ENCODE peak calls at places on chromosomes 4 and X, in ten cellular contexts. One of them, this sample, is unnamed.

GRCh38 chrX:1392376-1393130 is 640 bp upstream of the SLC25A6 start:
- DNase-seq in psoas muscle: no peak
- DNase-seq in AG09309: peak; percentile 14
- DNase-seq in tibial nerve: peak; percentile 52
- DNase-seq in foreskin fibroblast: peak; percentile 77
- DNase-seq in left lung: peak; percentile 91
- DNase-seq in hepatocyte: peak; percentile 87
- DNase-seq in ovary: peak; percentile 81
- DNase-seq in HepG2: no peak
- DNase-seq in IMR-90: peak; percentile 52
- DNase-seq in this sample: peak; percentile 27

GRCh38 chrX:39956803-39957394 is 140.9 kb downstream of the BCOR start:
- DNase-seq in psoas muscle: no peak
- DNase-seq in AG09309: no peak
- DNase-seq in tibial nerve: no peak
- DNase-seq in foreskin fibroblast: no peak
- DNase-seq in left lung: no peak
- DNase-seq in hepatocyte: no peak
- DNase-seq in ovary: no peak
- DNase-seq in HepG2: peak; percentile 28
- DNase-seq in IMR-90: no peak
- DNase-seq in this sample: no peak

GRCh38 chr4:121696140-121696640 is 590 bp downstream of the ANXA5 start:
- DNase-seq in psoas muscle: peak; percentile 78
- DNase-seq in AG09309: peak; percentile 71
- DNase-seq in tibial nerve: peak; percentile 79
- DNase-seq in foreskin fibroblast: peak; percentile 94
- DNase-seq in left lung: peak; percentile 94
- DNase-seq in hepatocyte: peak; percentile 78
- DNase-seq in ovary: peak; percentile 90
- DNase-seq in HepG2: peak; percentile 39
- DNase-seq in IMR-90: peak; percentile 85
- DNase-seq in this sample: peak; percentile 34

GRCh38 chrX:70049406-70049805 is 332 bp downstream of the AWAT2 start:
- DNase-seq in psoas muscle: no peak
- DNase-seq in AG09309: no peak
- DNase-seq in tibial nerve: no peak
- DNase-seq in foreskin fibroblast: no peak
- DNase-seq in left lung: no peak
- DNase-seq in hepatocyte: no peak
- DNase-seq in ovary: no peak
- DNase-seq in HepG2: no peak
- DNase-seq in IMR-90: no peak
- DNase-seq in this sample: no peak

GRCh38 chrX:100747090-100747489 is 15.2 kb upstream of the SYTL4 start:
- DNase-seq in psoas muscle: no peak
- DNase-seq in AG09309: no peak
- DNase-seq in tibial nerve: no peak
- DNase-seq in foreskin fibroblast: peak; percentile 17
- DNase-seq in left lung: no peak
- DNase-seq in hepatocyte: no peak
- DNase-seq in ovary: peak; percentile 34
- DNase-seq in HepG2: no peak
- DNase-seq in IMR-90: no peak
- DNase-seq in this sample: no peak

GRCh38 chr4:103268746-103269145 is 70.6 kb upstream of the CENPE start:
- DNase-seq in psoas muscle: no peak
- DNase-seq in AG09309: no peak
- DNase-seq in tibial nerve: no peak
- DNase-seq in foreskin fibroblast: no peak
- DNase-seq in left lung: no peak
- DNase-seq in hepatocyte: no peak
- DNase-seq in ovary: no peak
- DNase-seq in HepG2: no peak
- DNase-seq in IMR-90: no peak
- DNase-seq in this sample: no peak

GRCh38 chr4:106868381-106869035 is 167.6 kb downstream of the DKK2 start:
- DNase-seq in psoas muscle: no peak
- DNase-seq in AG09309: no peak
- DNase-seq in tibial nerve: no peak
- DNase-seq in foreskin fibroblast: peak; percentile 72
- DNase-seq in left lung: no peak
- DNase-seq in hepatocyte: no peak
- DNase-seq in ovary: no peak
- DNase-seq in HepG2: no peak
- DNase-seq in IMR-90: no peak
- DNase-seq in this sample: peak; percentile 43

GRCh38 chr4:19982556-19982955 is 269.1 kb upstream of the SLIT2 start:
- DNase-seq in psoas muscle: no peak
- DNase-seq in AG09309: peak; percentile 21
- DNase-seq in tibial nerve: no peak
- DNase-seq in foreskin fibroblast: peak; percentile 83
- DNase-seq in left lung: no peak
- DNase-seq in hepatocyte: no peak
- DNase-seq in ovary: no peak
- DNase-seq in HepG2: no peak
- DNase-seq in IMR-90: peak; percentile 89
- DNase-seq in this sample: no peak

GRCh38 chr4:81409836-81410235 is 61.9 kb downstream of the RASGEF1B start:
- DNase-seq in psoas muscle: no peak
- DNase-seq in AG09309: no peak
- DNase-seq in tibial nerve: no peak
- DNase-seq in foreskin fibroblast: no peak
- DNase-seq in left lung: no peak
- DNase-seq in hepatocyte: no peak
- DNase-seq in ovary: no peak
- DNase-seq in HepG2: no peak
- DNase-seq in IMR-90: no peak
- DNase-seq in this sample: no peak

GRCh38 chrX:23662853-23663252 is 4.4 kb upstream of the PRDX4 start:
- DNase-seq in psoas muscle: no peak
- DNase-seq in AG09309: peak; percentile 47
- DNase-seq in tibial nerve: no peak
- DNase-seq in foreskin fibroblast: peak; percentile 58
- DNase-seq in left lung: no peak
- DNase-seq in hepatocyte: no peak
- DNase-seq in ovary: no peak
- DNase-seq in HepG2: no peak
- DNase-seq in IMR-90: peak; percentile 86
- DNase-seq in this sample: no peak

DNA sequence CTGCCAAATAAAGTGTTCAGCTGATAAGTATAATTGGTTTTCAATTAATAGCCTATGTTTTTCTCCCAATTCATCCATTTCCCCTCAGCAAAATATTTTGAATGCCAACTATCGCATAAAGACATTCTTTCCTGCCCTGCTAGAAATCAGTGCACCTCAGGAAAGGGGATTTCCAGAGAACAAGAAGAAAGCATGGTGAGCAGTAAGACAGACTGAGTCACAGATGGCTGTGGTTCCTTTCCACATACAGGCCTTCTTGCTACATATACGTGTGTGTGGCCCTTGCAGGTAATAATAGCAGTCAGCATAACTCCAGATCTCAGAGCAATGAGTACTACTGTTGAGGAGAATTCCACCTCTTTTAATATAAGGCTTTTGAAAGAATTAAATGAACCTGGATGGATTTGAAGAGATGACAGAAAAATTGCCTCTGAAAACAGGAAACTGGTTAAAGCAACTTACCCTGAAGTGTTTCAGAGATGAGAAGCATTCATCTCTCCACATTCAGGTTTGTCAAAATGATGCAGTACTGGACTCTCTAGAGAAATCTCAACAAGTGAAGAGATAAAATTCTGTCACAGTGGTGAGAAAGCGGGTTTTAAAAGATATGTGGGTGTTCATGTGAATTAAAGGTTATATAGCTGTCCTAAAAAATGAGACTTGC is 13.6 kb downstream of the GASK1B start:
- DNase-seq in psoas muscle: no peak
- DNase-seq in AG09309: no peak
- DNase-seq in tibial nerve: no peak
- DNase-seq in foreskin fibroblast: peak; percentile 59
- DNase-seq in left lung: no peak
- DNase-seq in hepatocyte: peak; percentile 36
- DNase-seq in ovary: no peak
- DNase-seq in HepG2: no peak
- DNase-seq in IMR-90: peak; percentile 87
- DNase-seq in this sample: peak; percentile 49
- H3K4me3 ChIP-seq in psoas muscle: no peak overlapping the region
- H3K4me3 ChIP-seq in AG09309: no peak overlapping the region
- H3K4me3 ChIP-seq in tibial nerve: no peak overlapping the region
- H3K4me3 ChIP-seq in foreskin fibroblast: no peak overlapping the region
- H3K4me3 ChIP-seq in left lung: no peak overlapping the region
- H3K4me3 ChIP-seq in hepatocyte: no peak overlapping the region
- H3K4me3 ChIP-seq in ovary: no peak overlapping the region
- H3K4me3 ChIP-seq in HepG2: no peak overlapping the region
- H3K4me3 ChIP-seq in IMR-90: no peak overlapping the region
- H3K4me3 ChIP-seq in this sample: no peak overlapping the region

GRCh38 chrX:136336623-136337022 is 35.9 kb downstream of the ADGRG4 start:
- DNase-seq in psoas muscle: no peak
- DNase-seq in AG09309: no peak
- DNase-seq in tibial nerve: no peak
- DNase-seq in foreskin fibroblast: peak; percentile 9
- DNase-seq in left lung: no peak
- DNase-seq in hepatocyte: no peak
- DNase-seq in ovary: no peak
- DNase-seq in HepG2: no peak
- DNase-seq in IMR-90: no peak
- DNase-seq in this sample: no peak
- TF ChIP-seq CTCF in psoas muscle: peak; percentile 35
- TF ChIP-seq CTCF in AG09309: peak; percentile 24
- TF ChIP-seq CTCF in tibial nerve: peak; percentile 11
- TF ChIP-seq CTCF in foreskin fibroblast: no peak
- TF ChIP-seq CTCF in left lung: no peak
- TF ChIP-seq CTCF in hepatocyte: peak; percentile 3
- TF ChIP-seq CTCF in ovary: no peak
- TF ChIP-seq CTCF in HepG2: no peak
- TF ChIP-seq CTCF in IMR-90: peak; percentile 24
- TF ChIP-seq CTCF in this sample: peak; percentile 9

DNA sequence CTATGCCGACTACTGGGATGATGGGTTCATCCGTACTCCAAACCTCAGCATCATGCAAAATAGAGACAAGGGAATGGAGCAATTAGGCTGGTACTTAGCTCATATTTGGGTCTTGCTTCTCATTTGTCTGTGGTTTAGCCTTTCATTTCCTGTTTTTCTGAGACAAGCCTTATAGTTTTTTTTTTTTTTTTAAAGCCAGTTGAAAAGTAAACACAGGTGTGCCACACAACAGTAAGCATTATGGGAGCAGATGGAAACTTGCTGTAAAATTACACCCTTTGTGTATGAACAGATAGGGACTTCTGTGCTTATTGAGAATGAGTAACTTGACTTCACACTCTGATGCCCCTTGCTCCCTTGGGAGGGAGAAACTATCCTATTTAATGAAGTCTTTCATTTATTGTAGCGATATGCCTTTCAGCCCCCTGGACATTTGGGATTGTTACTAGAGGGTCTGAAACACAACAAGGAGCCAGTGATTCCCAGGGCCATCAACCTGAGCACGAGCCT is 13.7 kb downstream of the RASSF6 start:
- DNase-seq in psoas muscle: no peak
- DNase-seq in AG09309: no peak
- DNase-seq in tibial nerve: no peak
- DNase-seq in foreskin fibroblast: no peak
- DNase-seq in left lung: no peak
- DNase-seq in hepatocyte: peak; percentile 23
- DNase-seq in ovary: no peak
- DNase-seq in HepG2: no peak
- DNase-seq in IMR-90: no peak
- DNase-seq in this sample: no peak
- H3K4me3 ChIP-seq in psoas muscle: no peak overlapping the region
- H3K4me3 ChIP-seq in AG09309: no peak overlapping the region
- H3K4me3 ChIP-seq in tibial nerve: no peak overlapping the region
- H3K4me3 ChIP-seq in foreskin fibroblast: no peak overlapping the region
- H3K4me3 ChIP-seq in left lung: no peak overlapping the region
- H3K4me3 ChIP-seq in hepatocyte: no peak overlapping the region
- H3K4me3 ChIP-seq in ovary: no peak overlapping the region
- H3K4me3 ChIP-seq in HepG2: no peak overlapping the region
- H3K4me3 ChIP-seq in IMR-90: no peak overlapping the region
- H3K4me3 ChIP-seq in this sample: no peak overlapping the region

GRCh38 chr4:48131736-48132135 is 2.3 kb downstream of the TXK start:
- DNase-seq in psoas muscle: no peak
- DNase-seq in AG09309: no peak
- DNase-seq in tibial nerve: no peak
- DNase-seq in foreskin fibroblast: no peak
- DNase-seq in left lung: no peak
- DNase-seq in hepatocyte: no peak
- DNase-seq in ovary: no peak
- DNase-seq in HepG2: no peak
- DNase-seq in IMR-90: no peak
- DNase-seq in this sample: no peak

GRCh38 chr4:48127231-48127881 is 6.7 kb downstream of the TXK start:
- DNase-seq in psoas muscle: no peak
- DNase-seq in AG09309: no peak
- DNase-seq in tibial nerve: no peak
- DNase-seq in foreskin fibroblast: no peak
- DNase-seq in left lung: no peak
- DNase-seq in hepatocyte: no peak
- DNase-seq in ovary: no peak
- DNase-seq in HepG2: no peak
- DNase-seq in IMR-90: no peak
- DNase-seq in this sample: no peak

GRCh38 chr4:48127882-48128394 is 6.1 kb downstream of the TXK start:
- DNase-seq in psoas muscle: no peak
- DNase-seq in AG09309: peak; percentile 93
- DNase-seq in tibial nerve: no peak
- DNase-seq in foreskin fibroblast: peak; percentile 95
- DNase-seq in left lung: peak; percentile 79
- DNase-seq in hepatocyte: peak; percentile 57
- DNase-seq in ovary: peak; percentile 18
- DNase-seq in HepG2: peak; percentile 44
- DNase-seq in IMR-90: peak; percentile 94
- DNase-seq in this sample: peak; percentile 99

GRCh38 chr4:48130100-48130499 is 4.0 kb downstream of the TXK start:
- DNase-seq in psoas muscle: no peak
- DNase-seq in AG09309: no peak
- DNase-seq in tibial nerve: no peak
- DNase-seq in foreskin fibroblast: no peak
- DNase-seq in left lung: no peak
- DNase-seq in hepatocyte: no peak
- DNase-seq in ovary: no peak
- DNase-seq in HepG2: no peak
- DNase-seq in IMR-90: no peak
- DNase-seq in this sample: no peak

GRCh38 chr4:48129307-48130014 is 4.6 kb downstream of the TXK start:
- DNase-seq in psoas muscle: no peak
- DNase-seq in AG09309: no peak
- DNase-seq in tibial nerve: no peak
- DNase-seq in foreskin fibroblast: peak; percentile 34
- DNase-seq in left lung: no peak
- DNase-seq in hepatocyte: peak; percentile 30
- DNase-seq in ovary: no peak
- DNase-seq in HepG2: no peak
- DNase-seq in IMR-90: no peak
- DNase-seq in this sample: no peak
- TF ChIP-seq CTCF in psoas muscle: no peak
- TF ChIP-seq CTCF in AG09309: no peak
- TF ChIP-seq CTCF in tibial nerve: no peak
- TF ChIP-seq CTCF in foreskin fibroblast: no peak
- TF ChIP-seq CTCF in left lung: no peak
- TF ChIP-seq CTCF in hepatocyte: no peak
- TF ChIP-seq CTCF in ovary: no peak
- TF ChIP-seq CTCF in HepG2: no peak
- TF ChIP-seq CTCF in IMR-90: no peak
- TF ChIP-seq CTCF in this sample: peak; percentile 10

GRCh38 chr4:67160409-67160808 is 384.9 kb downstream of the CENPC start:
- DNase-seq in psoas muscle: no peak
- DNase-seq in AG09309: no peak
- DNase-seq in tibial nerve: no peak
- DNase-seq in foreskin fibroblast: no peak
- DNase-seq in left lung: no peak
- DNase-seq in hepatocyte: no peak
- DNase-seq in ovary: no peak
- DNase-seq in HepG2: no peak
- DNase-seq in IMR-90: no peak
- DNase-seq in this sample: no peak
- H3K4me3 ChIP-seq in psoas muscle: no peak overlapping the region
- H3K4me3 ChIP-seq in AG09309: no peak overlapping the region
- H3K4me3 ChIP-seq in tibial nerve: no peak overlapping the region
- H3K4me3 ChIP-seq in foreskin fibroblast: no peak overlapping the region
- H3K4me3 ChIP-seq in left lung: no peak overlapping the region
- H3K4me3 ChIP-seq in hepatocyte: no peak overlapping the region
- H3K4me3 ChIP-seq in ovary: no peak overlapping the region
- H3K4me3 ChIP-seq in HepG2: no peak overlapping the region
- H3K4me3 ChIP-seq in IMR-90: no peak overlapping the region
- H3K4me3 ChIP-seq in this sample: no peak overlapping the region